ENCODE peak calls at places on chromosomes 3 and 15, in four cellular contexts. One of them, this sample, is unnamed.
A peak's percentile ranks its signal among the peaks of the same experiment; 100 is the strongest.

GRCh38 chr3:167684389-167684993 is 30.7 kb upstream of the WDR49 start:
- DNase-seq in neuronal stem cell: peak; percentile 59
- DNase-seq in neural progenitor cell: peak; percentile 78
- DNase-seq in colonic mucosa: peak; percentile 71
- DNase-seq in this sample: peak; percentile 79

GRCh38 chr3:66800941-66801545 is 197.1 kb upstream of the KBTBD8 start:
- DNase-seq in neuronal stem cell: no peak
- DNase-seq in colonic mucosa: no peak
- DNase-seq in neural progenitor cell: no peak
- DNase-seq in this sample: no peak

GRCh38 chr3:56783644-56784451 is 17.9 kb downstream of the ARHGEF3 start:
- DNase-seq in colonic mucosa: peak; percentile 76
- DNase-seq in neuronal stem cell: no peak
- DNase-seq in neural progenitor cell: no peak
- DNase-seq in this sample: peak; percentile 68

GRCh38 chr15:61227269-61228024 is 1.7 kb downstream of the RORA start:
- DNase-seq in neural progenitor cell: peak; percentile 55
- DNase-seq in neuronal stem cell: peak; percentile 9
- DNase-seq in colonic mucosa: peak; percentile 20
- DNase-seq in this sample: no peak

GRCh38 chr15:83206971-83207621 is 527 bp downstream of the HDGFL3 start:
- DNase-seq in neural progenitor cell: peak; percentile 72
- DNase-seq in neuronal stem cell: peak; percentile 42
- DNase-seq in colonic mucosa: peak; percentile 27
- DNase-seq in this sample: no peak

GRCh38 chr15:68471552-68471951 is 39.6 kb upstream of the ITGA11 start:
- DNase-seq in colonic mucosa: no peak
- DNase-seq in neuronal stem cell: no peak
- DNase-seq in neural progenitor cell: no peak
- DNase-seq in this sample: no peak

GRCh38 chr3:139588450-139588849 is 48.9 kb upstream of the RBP1 start:
- DNase-seq in neuronal stem cell: peak; percentile 11
- DNase-seq in colonic mucosa: peak; percentile 25
- DNase-seq in neural progenitor cell: peak; percentile 73
- DNase-seq in this sample: peak; percentile 41

GRCh38 chr3:16848007-16848406 is 36.7 kb upstream of the PLCL2 start:
- DNase-seq in neural progenitor cell: no peak
- DNase-seq in colonic mucosa: no peak
- DNase-seq in neuronal stem cell: no peak
- DNase-seq in this sample: no peak

GRCh38 chr3:143442761-143443477 is 323.3 kb downstream of the CHST2 start:
- DNase-seq in neuronal stem cell: no peak
- DNase-seq in colonic mucosa: no peak
- DNase-seq in neural progenitor cell: no peak
- DNase-seq in this sample: no peak

GRCh38 chr15:31265871-31266711 is 60.5 kb upstream of the KLF13 start:
- DNase-seq in neuronal stem cell: no peak
- DNase-seq in neural progenitor cell: peak; percentile 3
- DNase-seq in colonic mucosa: peak; percentile 49
- DNase-seq in this sample: peak; percentile 54

GRCh38 chr3:100776736-100777135 is 67.4 kb downstream of the TFG start:
- DNase-seq in neural progenitor cell: peak; percentile 23
- DNase-seq in neuronal stem cell: no peak
- DNase-seq in colonic mucosa: no peak
- DNase-seq in this sample: no peak

GRCh38 chr3:172312006-172312405 is 136.2 kb downstream of the GHSR start:
- DNase-seq in neural progenitor cell: no peak
- DNase-seq in neuronal stem cell: no peak
- DNase-seq in colonic mucosa: no peak
- DNase-seq in this sample: no peak

GRCh38 chr15:29382862-29383261 is 113.2 kb upstream of the NSMCE3 start:
- DNase-seq in colonic mucosa: no peak
- DNase-seq in neural progenitor cell: no peak
- DNase-seq in neuronal stem cell: no peak
- DNase-seq in this sample: no peak

GRCh38 chr3:15753056-15753710 is 44.6 kb downstream of the ANKRD28 start:
- DNase-seq in neural progenitor cell: peak; percentile 43
- DNase-seq in neuronal stem cell: peak; percentile 5
- DNase-seq in colonic mucosa: no peak
- DNase-seq in this sample: peak; percentile 29

GRCh38 chr15:98658831-98659699 is 10.7 kb downstream of the IGF1R start:
- DNase-seq in neural progenitor cell: peak; percentile 57
- DNase-seq in neuronal stem cell: no peak
- DNase-seq in colonic mucosa: peak; percentile 54
- DNase-seq in this sample: peak; percentile 75

GRCh38 chr15:90047956-90048575 is 46.9 kb downstream of the ZNF710 start:
- DNase-seq in neuronal stem cell: no peak
- DNase-seq in neural progenitor cell: no peak
- DNase-seq in colonic mucosa: no peak
- DNase-seq in this sample: no peak

GRCh38 chr3:143277531-143277930 is 158.0 kb downstream of the CHST2 start:
- DNase-seq in colonic mucosa: no peak
- DNase-seq in neuronal stem cell: no peak
- DNase-seq in neural progenitor cell: no peak
- DNase-seq in this sample: no peak

GRCh38 chr15:81293728-81294500 is 30.0 kb downstream of the STARD5 start:
- DNase-seq in neural progenitor cell: no peak
- DNase-seq in colonic mucosa: no peak
- DNase-seq in neuronal stem cell: no peak
- DNase-seq in this sample: peak; percentile 47

GRCh38 chr3:152287898-152288576 is 19.3 kb downstream of the MBNL1 start:
- DNase-seq in neural progenitor cell: no peak
- DNase-seq in colonic mucosa: no peak
- DNase-seq in neuronal stem cell: no peak
- DNase-seq in this sample: no peak

GRCh38 chr3:146464005-146464595 is 5.3 kb downstream of the PLSCR2 start:
- DNase-seq in neural progenitor cell: no peak
- DNase-seq in neuronal stem cell: no peak
- DNase-seq in colonic mucosa: no peak
- DNase-seq in this sample: no peak

GRCh38 chr15:71807691-71808091 is 2.7 kb upstream of the NR2E3 start:
- DNase-seq in neuronal stem cell: no peak
- DNase-seq in colonic mucosa: no peak
- DNase-seq in neural progenitor cell: peak; percentile 32
- DNase-seq in this sample: no peak

GRCh38 chr15:63987979-63988378 is 58.3 kb downstream of the DAPK2 start:
- DNase-seq in colonic mucosa: no peak
- DNase-seq in neuronal stem cell: no peak
- DNase-seq in neural progenitor cell: no peak
- DNase-seq in this sample: no peak

GRCh38 chr15:27686376-27686775 is 412.7 kb downstream of the OCA2 start:
- DNase-seq in neural progenitor cell: no peak
- DNase-seq in colonic mucosa: no peak
- DNase-seq in neuronal stem cell: no peak
- DNase-seq in this sample: no peak

GRCh38 chr15:43881944-43882343 is 55.1 kb downstream of the WDR76 start:
- DNase-seq in colonic mucosa: no peak
- DNase-seq in neuronal stem cell: no peak
- DNase-seq in neural progenitor cell: peak; percentile 43
- DNase-seq in this sample: peak; percentile 23

GRCh38 chr3:115464036-115464435 is 159.3 kb upstream of the GAP43 start:
- DNase-seq in neural progenitor cell: no peak
- DNase-seq in colonic mucosa: no peak
- DNase-seq in neuronal stem cell: no peak
- DNase-seq in this sample: no peak

GRCh38 chr15:40232625-40233070 is 6.2 kb upstream of the PAK6 start:
- DNase-seq in neural progenitor cell: no peak
- DNase-seq in neuronal stem cell: no peak
- DNase-seq in colonic mucosa: no peak
- DNase-seq in this sample: no peak

GRCh38 chr15:26177816-26178215 is 314.7 kb upstream of the ATP10A start:
- DNase-seq in colonic mucosa: no peak
- DNase-seq in neural progenitor cell: no peak
- DNase-seq in neuronal stem cell: no peak
- DNase-seq in this sample: no peak
- H3K27ac ChIP-seq in colonic mucosa: no peak overlapping the region
- H3K27ac ChIP-seq in neural progenitor cell: no peak overlapping the region
- H3K27ac ChIP-seq in neuronal stem cell: no peak overlapping the region
- H3K27ac ChIP-seq in this sample: no peak overlapping the region

DNA sequence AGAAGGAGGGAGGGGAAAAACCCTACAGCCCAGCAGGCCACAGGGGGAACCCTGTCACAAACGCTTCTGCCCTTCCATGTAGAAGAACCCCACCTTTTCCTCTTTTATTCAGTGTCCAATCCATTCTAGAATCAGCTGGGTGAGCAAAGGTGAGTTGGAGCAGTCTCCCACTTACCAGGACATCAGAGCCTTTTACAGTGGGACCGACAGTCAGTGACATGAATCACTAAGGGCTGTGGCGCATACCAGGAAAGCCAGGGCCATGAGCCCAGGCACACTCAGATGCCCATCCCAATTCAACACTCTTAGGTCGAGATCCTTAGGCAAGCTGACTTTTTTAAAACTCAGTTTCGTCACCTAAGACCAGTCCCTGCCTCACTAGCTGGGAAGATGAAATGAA is 146.1 kb downstream of the AQP9 start:
- DNase-seq in colonic mucosa: no peak
- DNase-seq in neuronal stem cell: no peak
- DNase-seq in neural progenitor cell: no peak
- DNase-seq in this sample: no peak
- H3K4me3 ChIP-seq in colonic mucosa: no peak overlapping the region
- H3K4me3 ChIP-seq in neuronal stem cell: no peak overlapping the region
- H3K4me3 ChIP-seq in neural progenitor cell: no peak overlapping the region
- H3K4me3 ChIP-seq in this sample: no peak overlapping the region

DNA sequence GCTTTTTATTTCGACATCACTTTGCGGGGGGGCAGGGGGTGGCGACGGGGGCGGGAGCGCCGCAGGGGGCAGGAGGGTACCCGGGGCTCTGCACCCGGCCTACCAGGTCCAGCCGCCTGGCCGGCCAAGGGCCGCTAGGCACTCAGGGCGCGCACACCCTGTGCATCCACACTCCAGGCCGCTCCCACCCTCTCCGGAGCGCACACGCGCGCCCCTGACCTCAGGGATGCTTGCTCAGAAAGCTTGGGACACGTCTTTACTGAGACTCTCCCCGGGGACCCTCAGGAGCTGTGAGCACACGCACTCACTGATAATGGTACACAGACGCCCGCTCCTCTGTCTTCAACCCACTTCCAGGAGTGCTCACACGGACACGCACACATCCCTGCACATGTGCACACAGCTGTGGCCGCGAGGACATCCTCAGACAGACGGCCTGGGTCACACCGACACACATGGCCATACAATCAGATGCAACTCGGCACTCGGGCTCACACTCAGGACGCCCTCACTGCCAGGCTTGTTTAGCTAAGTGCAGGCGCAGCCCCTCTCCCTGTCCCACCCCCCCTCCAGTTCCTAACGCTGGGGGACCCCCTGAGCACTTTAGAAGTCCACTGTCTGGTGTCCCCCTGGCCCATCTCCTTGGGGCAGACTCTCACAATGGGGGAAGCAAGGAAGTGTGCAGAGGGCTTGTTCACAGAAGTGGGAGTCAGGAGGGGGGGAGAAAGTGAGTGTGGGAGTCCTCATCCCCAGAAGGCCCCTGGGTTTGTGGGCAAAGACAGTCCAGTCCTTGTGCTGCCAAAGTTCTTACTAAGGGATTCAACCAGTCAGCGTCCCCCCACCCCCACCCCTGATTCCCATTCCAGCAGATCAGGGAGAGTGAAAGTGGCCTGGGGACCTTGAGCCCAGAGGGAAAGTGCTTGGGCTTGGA is 485 bp upstream of the GATA2 start:
- DNase-seq in colonic mucosa: no peak
- DNase-seq in neural progenitor cell: peak; percentile 36
- DNase-seq in neuronal stem cell: no peak
- DNase-seq in this sample: no peak
- H3K27me3 ChIP-seq in colonic mucosa: peaks cover 88% of the 10 kb centered on the region
- H3K27me3 ChIP-seq in neural progenitor cell: peaks cover 100% of the 10 kb centered on the region
- H3K27me3 ChIP-seq in neuronal stem cell: peaks cover 97% of the 10 kb centered on the region
- H3K27me3 ChIP-seq in this sample: peaks cover 19% of the 10 kb centered on the region

DNA sequence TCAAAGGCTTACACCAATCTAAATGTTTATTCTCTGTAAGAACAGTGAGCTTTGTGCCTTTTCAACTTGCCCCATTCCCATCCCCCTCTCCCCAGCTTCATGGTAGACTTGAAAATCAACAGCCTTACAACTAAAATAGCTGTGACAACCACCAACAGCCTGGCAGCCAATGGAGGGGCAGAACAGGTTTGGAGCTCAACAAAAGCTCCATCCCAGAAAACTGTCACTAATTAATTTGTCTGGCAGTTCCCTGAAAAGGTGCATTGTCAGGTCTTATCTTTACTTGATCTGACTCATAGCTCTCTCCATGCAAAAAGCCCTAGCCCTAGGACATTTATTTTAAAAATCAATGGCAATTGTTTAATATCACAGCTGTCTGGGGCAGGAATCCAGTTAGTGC is 22.6 kb downstream of the MTHFS start:
- DNase-seq in colonic mucosa: no peak
- DNase-seq in neural progenitor cell: no peak
- DNase-seq in neuronal stem cell: no peak
- DNase-seq in this sample: no peak
- H3K27ac ChIP-seq in colonic mucosa: no peak overlapping the region
- H3K27ac ChIP-seq in neural progenitor cell: no peak overlapping the region
- H3K27ac ChIP-seq in neuronal stem cell: no peak overlapping the region
- H3K27ac ChIP-seq in this sample: no peak overlapping the region

GRCh38 chr15:41337047-41337446 is 4.4 kb downstream of the NUSAP1 start:
- DNase-seq in neural progenitor cell: no peak
- DNase-seq in neuronal stem cell: no peak
- DNase-seq in colonic mucosa: no peak
- DNase-seq in this sample: no peak

GRCh38 chr15:41336549-41336948 is 3.9 kb downstream of the NUSAP1 start:
- DNase-seq in neural progenitor cell: no peak
- DNase-seq in neuronal stem cell: no peak
- DNase-seq in colonic mucosa: no peak
- DNase-seq in this sample: no peak

GRCh38 chr15:41337631-41338522 is 5.2 kb downstream of the NUSAP1 start:
- DNase-seq in neural progenitor cell: no peak
- DNase-seq in neuronal stem cell: no peak
- DNase-seq in colonic mucosa: no peak
- DNase-seq in this sample: no peak

GRCh38 chr15:41340189-41340695 is 7.6 kb downstream of the NUSAP1 start:
- DNase-seq in colonic mucosa: no peak
- DNase-seq in neural progenitor cell: no peak
- DNase-seq in neuronal stem cell: no peak
- DNase-seq in this sample: peak; percentile 93

DNA sequence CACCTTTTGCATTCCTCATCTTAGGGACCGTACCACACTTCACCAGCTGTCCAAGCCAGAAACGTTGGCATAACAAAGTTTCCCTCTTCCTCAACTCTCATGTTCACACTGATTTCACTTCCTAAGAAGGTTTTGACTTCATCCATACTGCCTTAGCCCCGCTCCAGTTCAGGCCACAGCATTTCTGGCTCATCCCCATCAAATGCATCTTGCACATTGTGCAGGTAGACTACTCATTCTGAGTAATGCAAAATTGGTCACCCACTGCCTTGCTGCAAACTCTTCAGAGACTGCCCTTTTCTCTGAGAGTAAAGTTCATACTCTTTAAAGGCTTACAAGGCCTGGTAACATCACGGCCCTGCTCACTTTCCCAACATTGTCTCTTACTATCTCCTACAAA is 8.8 kb downstream of the NUSAP1 start:
- DNase-seq in colonic mucosa: no peak
- DNase-seq in neural progenitor cell: no peak
- DNase-seq in neuronal stem cell: no peak
- DNase-seq in this sample: peak; percentile 15
- H3K4me3 ChIP-seq in colonic mucosa: no peak overlapping the region
- H3K4me3 ChIP-seq in neural progenitor cell: no peak overlapping the region
- H3K4me3 ChIP-seq in neuronal stem cell: no peak overlapping the region
- H3K4me3 ChIP-seq in this sample: no peak overlapping the region

This sample was measured in small intestine.